ENCODE peak calls at places on chromosomes 13 and 19, in ten cellular contexts. F is cerebellar nuclear complex; P is activated T-helper 1 cell treated with anti-CD3 and anti-CD28 coated beads, Interleukin-2, amount 50 U/mL, for 16 hours; Y is posterior cingulate gyrus; Q is EL; S is NCI-H146; E is epithelial cell of esophagus; O is nephron progenitor cell; Z is H9; A is mucosa of descending colon. C is an unnamed sample.

GRCh38 chr13:67069117-67069767 is 160.9 kb downstream of the PCDH9 start:
- DNase-seq in F (no peak), P (no peak), Y (no peak), Q (no peak), S (peak), E (no peak), O (no peak), Z (no peak), A (no peak), C (no peak)

GRCh38 chr19:3981736-3982681 is 3.3 kb downstream of the EEF2 start:
- DNase-seq in F (no peak), P (no peak), Y (no peak), Q (no peak), S (no peak), E (no peak), O (no peak), Z (peak), A (no peak), C (no peak)

GRCh38 chr13:40377783-40378182 is 288.7 kb downstream of the FOXO1 start:
- DNase-seq in F (no peak), P (no peak), Y (no peak), Q (peak), S (no peak), E (no peak), O (no peak), Z (no peak), A (no peak), C (no peak)

GRCh38 chr13:77571956-77572355 is 36.5 kb downstream of the SCEL start:
- DNase-seq in F (no peak), P (no peak), Y (no peak), Q (no peak), S (no peak), E (no peak), O (no peak), Z (no peak), A (no peak), C (no peak)

GRCh38 chr19:57233207-57233606 is 2.4 kb downstream of the AURKC start:
- DNase-seq in F (no peak), P (no peak), Y (no peak), Q (no peak), S (no peak), E (no peak), O (no peak), Z (no peak), A (no peak), C (no peak)

GRCh38 chr13:109610517-109610916 is 175.9 kb downstream of the IRS2 start:
- DNase-seq in F (no peak), P (no peak), Y (no peak), Q (peak), S (peak), E (peak), O (peak), Z (peak), A (peak), C (no peak)

GRCh38 chr19:4379383-4380253 is 20.7 kb downstream of the SH3GL1 start:
- DNase-seq in F (no peak), P (no peak), Y (no peak), Q (peak), S (no peak), E (peak), O (no peak), Z (no peak), A (peak), C (no peak)

GRCh38 chr13:71536201-71536600 is 330.8 kb downstream of the DACH1 start:
- DNase-seq in F (no peak), P (no peak), Y (no peak), Q (no peak), S (no peak), E (no peak), O (no peak), Z (no peak), A (no peak), C (no peak)

GRCh38 chr19:47430041-47430802 is 10.9 kb upstream of the MEIS3 start:
- DNase-seq in F (no peak), P (no peak), Y (no peak), Q (peak), S (peak), E (peak), O (peak), Z (peak), A (peak), C (no peak)

GRCh38 chr13:34884366-34884765 is 57.7 kb upstream of the NBEA start:
- DNase-seq in F (no peak), P (no peak), Y (no peak), Q (no peak), S (no peak), E (no peak), O (no peak), Z (no peak), A (no peak), C (no peak)

GRCh38 chr13:109998808-109999528 is 212.6 kb upstream of the IRS2 start:
- DNase-seq in F (no peak), P (no peak), Y (no peak), Q (peak), S (peak), E (peak), O (no peak), Z (no peak), A (no peak), C (no peak)

GRCh38 chr13:23325191-23325590 is 108.3 kb downstream of the SACS start:
- DNase-seq in F (no peak), P (no peak), Y (no peak), Q (no peak), S (no peak), E (peak), O (no peak), Z (no peak), A (no peak), C (no peak)

GRCh38 chr19:31513841-31514240 is 164.6 kb upstream of the TSHZ3 start:
- DNase-seq in F (no peak), P (no peak), Y (no peak), Q (no peak), S (no peak), E (no peak), O (no peak), Z (no peak), A (no peak), C (no peak)

GRCh38 chr19:4867534-4868285 is at the start of gene PLIN3:
- DNase-seq in F (no peak), P (peak), Y (peak), Q (peak), S (peak), E (peak), O (peak), Z (peak), A (peak), C (peak)

GRCh38 chr19:4124638-4125037 is 716 bp upstream of the MAP2K2 start:
- DNase-seq in F (no peak), P (no peak), Y (no peak), Q (no peak), S (no peak), E (no peak), O (no peak), Z (no peak), A (no peak), C (peak)

GRCh38 chr13:76677047-76677446 is 209.2 kb downstream of the KCTD12 start:
- DNase-seq in F (no peak), P (no peak), Y (no peak), Q (no peak), S (no peak), E (no peak), O (no peak), Z (no peak), A (no peak), C (peak)

GRCh38 chr19:5932146-5932545 is 18.1 kb downstream of the CAPS start:
- DNase-seq in F (no peak), P (no peak), Y (peak), Q (no peak), S (no peak), E (no peak), O (no peak), Z (no peak), A (no peak), C (no peak)

GRCh38 chr13:30415430-30416030 is 6.8 kb upstream of the UBE2L5 start:
- DNase-seq in F (no peak), P (no peak), Y (no peak), Q (no peak), S (no peak), E (no peak), O (no peak), Z (no peak), A (no peak), C (no peak)

GRCh38 chr13:25836709-25837316 is 215.0 kb downstream of the SHISA2 start:
- DNase-seq in F (no peak), P (no peak), Y (no peak), Q (no peak), S (no peak), E (peak), O (no peak), Z (no peak), A (no peak), C (no peak)

C was measured in cerebellar cortex.